ENCODE peak calls at places on chromosomes 7 and 10, in four cellular contexts. A is HepG2, Q is K562, D is GM12878. E is an unnamed sample.

GRCh38 chr7:120780938-120781337 is 77.0 kb downstream of the TSPAN12 start:
- DNase-seq in Q (no peak), A (no peak), D (no peak), E (no peak)

GRCh38 chr7:25946181-25946580 is 205.8 kb upstream of the NFE2L3 start:
- DNase-seq in D (no peak), Q (no peak), A (no peak), E (no peak)

GRCh38 chr7:31095286-31096197 is 43.4 kb downstream of the ADCYAP1R1 start:
- DNase-seq in A (no peak), D (no peak), Q (no peak), E (no peak)

GRCh38 chr7:36683695-36684357 is 40.5 kb downstream of the AOAH start:
- DNase-seq in Q (no peak), A (no peak), D (no peak), E (no peak)

GRCh38 chr7:133253522-133253882 is 624 bp downstream of the EXOC4 start:
- DNase-seq in A (peak), D (no peak), Q (peak), E (no peak)

GRCh38 chr7:122699017-122699416 is at the start of gene RNF133:
- DNase-seq in Q (no peak), D (no peak), A (no peak), E (no peak)

GRCh38 chr10:26697163-26697921 is at the start of gene PDSS1:
- DNase-seq in Q (peak), A (peak), D (peak), E (peak)

GRCh38 chr10:10996966-10997620 is 20.6 kb upstream of the CELF2 start:
- DNase-seq in D (no peak), Q (no peak), A (no peak), E (no peak)

GRCh38 chr7:92714767-92715166 is 121.6 kb downstream of the CDK6 start:
- DNase-seq in A (no peak), Q (no peak), D (no peak), E (no peak)

GRCh38 chr10:113753020-113753692 is 1.7 kb downstream of the PLEKHS1 start:
- DNase-seq in Q (no peak), D (no peak), A (no peak), E (peak)

GRCh38 chr7:2941201-2941859 is 97.2 kb upstream of the GNA12 start:
- DNase-seq in D (no peak), A (no peak), Q (no peak), E (no peak)

DNA sequence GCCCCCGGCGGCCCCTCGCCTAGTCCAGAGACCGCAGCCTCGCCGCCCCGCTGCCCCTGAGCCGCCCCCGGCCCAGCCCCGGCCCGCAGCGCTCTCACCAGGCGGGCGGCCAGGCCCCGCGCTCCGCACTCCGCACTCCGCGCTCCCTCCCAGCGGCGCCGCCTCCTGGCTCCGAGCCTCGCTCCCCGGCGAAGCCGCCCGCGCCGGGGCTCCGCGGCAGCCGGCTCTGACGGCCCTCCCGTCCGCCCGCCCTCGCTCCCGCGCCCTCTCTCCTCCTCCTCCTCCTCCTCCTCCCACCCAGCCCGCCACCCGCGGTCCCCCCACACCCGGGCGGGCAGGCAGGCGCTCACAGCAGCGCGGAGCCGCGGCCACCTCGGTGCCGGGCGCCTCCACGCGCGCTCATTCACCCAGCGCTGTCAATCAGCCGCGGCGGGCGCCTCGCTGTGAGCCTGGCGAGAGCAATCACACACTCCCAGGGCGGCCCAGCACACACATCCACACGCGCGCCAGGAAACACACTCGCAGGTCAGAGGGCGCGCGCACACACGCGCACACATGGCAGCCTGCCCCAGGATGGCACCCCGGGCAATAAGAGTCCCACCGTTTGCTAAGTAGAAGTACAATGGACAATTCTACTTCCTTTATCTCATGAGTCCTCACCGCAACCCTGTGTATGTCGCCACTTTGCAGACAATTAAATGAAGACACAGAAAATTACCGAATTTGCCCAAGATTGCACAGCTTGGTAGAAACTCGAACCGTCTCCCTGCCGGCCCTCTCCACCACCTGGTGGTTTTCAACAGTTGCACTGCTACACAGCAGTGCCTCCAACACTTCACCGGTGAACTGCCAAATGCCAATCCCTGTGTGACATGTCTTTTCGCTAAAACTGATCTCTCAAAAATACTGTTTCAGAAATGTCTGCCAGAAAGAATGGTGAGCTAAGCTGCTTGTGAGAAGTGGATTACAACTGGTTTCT is at the start of gene PRRT4:
- DNase-seq in D (no peak), A (no peak), Q (peak), E (peak)
- TF ChIP-seq REST in D (no peak), A (no peak), Q (no peak), E (no peak)

DNA sequence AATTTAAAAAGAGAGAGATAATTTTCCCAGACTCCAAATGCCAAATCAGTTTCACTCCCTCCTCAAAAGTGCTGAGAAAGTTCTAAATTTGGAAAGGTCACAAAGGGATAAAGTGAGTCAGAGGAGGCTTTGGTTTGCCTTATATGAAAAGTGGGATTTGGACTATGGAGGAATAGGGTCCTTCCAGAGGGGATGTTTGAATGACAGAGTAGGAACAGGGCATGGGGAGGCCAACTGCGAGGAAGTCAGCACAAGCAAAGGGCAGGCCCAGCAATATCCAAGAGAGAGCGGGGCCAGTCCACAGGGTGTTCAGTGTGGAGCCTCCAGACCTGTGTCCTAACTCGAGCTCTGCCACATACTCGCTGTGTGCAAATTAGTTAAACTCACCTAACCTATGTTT is 9.8 kb upstream of the FAS start:
- DNase-seq in A (no peak), D (no peak), Q (no peak), E (no peak)
- TF ChIP-seq YY1 in A (no peak), D (no peak), Q (no peak), E (no peak)

GRCh38 chr7:137716061-137716460 is 130.7 kb downstream of the DGKI start:
- DNase-seq in A (no peak), D (no peak), Q (no peak), E (no peak)

GRCh38 chr7:137715546-137715945 is 131.2 kb downstream of the DGKI start:
- DNase-seq in A (no peak), Q (no peak), D (no peak), E (no peak)

GRCh38 chr7:137717045-137717444 is 129.7 kb downstream of the DGKI start:
- DNase-seq in D (no peak), A (no peak), Q (no peak), E (no peak)

GRCh38 chr7:137718360-137718759 is 128.4 kb downstream of the DGKI start:
- DNase-seq in A (no peak), Q (no peak), D (no peak), E (no peak)

DNA sequence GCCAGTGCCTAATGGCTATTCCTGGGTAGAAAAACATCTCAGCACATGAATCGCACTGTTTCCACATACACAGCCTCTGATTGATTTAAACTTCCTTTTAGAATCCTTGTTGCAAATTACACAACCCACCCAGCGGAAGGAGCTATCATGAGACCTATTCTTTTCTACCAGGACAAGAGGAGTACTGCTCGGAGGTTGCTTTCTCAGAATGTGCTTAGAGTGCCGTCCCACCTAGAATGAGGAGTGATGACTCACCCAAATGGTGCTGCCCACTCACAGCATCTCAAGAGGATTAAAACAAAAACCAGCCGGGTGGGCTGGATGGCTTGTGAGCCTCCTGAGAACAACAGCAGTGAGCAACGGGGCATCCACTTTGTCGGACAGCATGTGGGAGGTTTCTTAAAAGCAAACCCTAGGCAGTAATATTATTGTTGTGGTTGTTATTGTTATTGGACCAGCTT is 128.9 kb downstream of the DGKI start:
- DNase-seq in Q (no peak), A (no peak), D (peak), E (no peak)
- TF ChIP-seq FOXM1 in Q (no peak), A (no peak), D (no peak), E (no peak)

DNA sequence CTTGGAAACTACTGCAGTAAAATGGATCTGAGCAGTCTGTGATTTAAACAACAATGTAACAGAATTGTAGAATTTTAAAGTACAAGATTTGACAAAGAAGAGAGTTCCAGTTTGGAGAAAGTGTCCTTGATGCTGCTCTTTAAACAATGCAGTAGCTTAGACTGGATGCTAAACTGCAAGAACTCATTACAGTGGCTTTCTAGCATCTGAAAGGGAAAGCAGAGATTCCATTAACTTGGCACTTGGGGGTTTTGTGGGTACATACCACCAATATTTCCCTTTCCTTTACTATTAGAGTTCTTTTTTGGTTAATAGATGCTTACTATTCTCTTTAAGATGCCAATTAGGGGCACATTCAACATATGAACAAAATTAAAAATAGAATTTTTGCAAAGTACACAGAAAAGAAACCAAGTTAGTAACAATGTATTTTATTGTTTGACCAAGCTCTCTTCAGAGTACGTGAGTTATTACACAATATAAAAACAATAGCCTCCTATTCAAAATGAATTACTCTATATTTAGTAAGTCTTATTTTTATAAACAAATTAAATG is 11.9 kb downstream of the PSTK start:
- DNase-seq in Q (no peak), D (no peak), A (no peak), E (no peak)
- TF ChIP-seq REST in Q (no peak), D (no peak), A (no peak), E (no peak)

DNA sequence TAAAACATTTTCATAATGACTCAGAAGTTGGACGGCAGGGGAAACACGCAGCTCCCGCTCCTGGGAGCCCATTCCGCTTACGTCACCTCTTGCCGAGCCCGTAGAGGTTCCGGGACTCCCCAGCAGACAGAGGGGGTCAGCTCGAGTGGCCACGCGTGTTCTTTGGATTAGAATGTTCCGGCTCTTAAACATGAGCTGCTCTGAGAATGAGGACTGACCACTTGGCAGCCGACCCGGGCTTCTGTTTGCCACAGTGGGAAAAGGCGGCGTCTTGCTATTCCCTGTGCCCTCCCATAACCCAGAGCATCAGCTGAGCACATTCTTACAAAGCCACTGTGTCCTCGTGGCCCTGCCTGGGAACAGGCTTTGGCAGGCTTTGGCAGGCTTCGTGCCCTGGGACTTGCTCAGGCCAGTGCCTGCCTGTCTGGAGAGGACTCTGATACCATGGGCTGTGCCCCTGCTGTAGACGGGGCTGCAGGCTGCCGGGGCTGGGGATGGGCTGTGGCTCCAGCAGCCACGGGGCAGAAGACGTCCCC is 40.1 kb downstream of the PFKP start:
- DNase-seq in Q (no peak), A (no peak), D (no peak), E (no peak)
- TF ChIP-seq YY1 in Q (no peak), A (no peak), D (no peak), E (no peak)

GRCh38 chr10:92830478-92831389 is 17.6 kb upstream of the EXOC6 start:
- DNase-seq in Q (peak), A (no peak), D (no peak), E (no peak)
- TF ChIP-seq FOXM1 in Q (no peak), A (no peak), D (no peak), E (no peak)

GRCh38 chr10:98150544-98150943 is 16.1 kb downstream of the R3HCC1L start:
- DNase-seq in A (no peak), D (no peak), Q (no peak), E (no peak)
- TF ChIP-seq REST in A (no peak), D (no peak), Q (no peak), E (no peak)